ENCODE peak calls at places on chromosomes 16 and 17, in four cellular contexts. B, P, V and O are unnamed samples.

GRCh38 chr16:70390774-70391173 is 44.1 kb downstream of the DDX19A start:
- DNase-seq in B (no peak), P (no peak), V (no peak), O (peak)

GRCh38 chr17:60173304-60173807 is 23.6 kb downstream of the CA4 start:
- DNase-seq in B (no peak), P (peak), V (no peak), O (peak)

GRCh38 chr17:29357232-29357631 is 32.9 kb upstream of the TAOK1 start:
- DNase-seq in B (no peak), P (no peak), V (no peak), O (no peak)

GRCh38 chr16:3525951-3526350 is 25.1 kb downstream of the CLUAP1 start:
- DNase-seq in B (no peak), P (peak), V (no peak), O (no peak)

GRCh38 chr16:66364117-66364958 is 2.2 kb upstream of the CDH5 start:
- DNase-seq in B (peak), P (peak), V (peak), O (peak)

GRCh38 chr16:12087901-12088364 is 111.4 kb downstream of the SNX29 start:
- DNase-seq in B (no peak), P (peak), V (no peak), O (no peak)

GRCh38 chr16:23597003-23597756 is 1.1 kb upstream of the NDUFAB1 start:
- DNase-seq in B (peak), P (no peak), V (no peak), O (peak)

GRCh38 chr16:3549906-3550305 is 27.3 kb downstream of the NLRC3 start:
- DNase-seq in B (no peak), P (no peak), V (no peak), O (no peak)

GRCh38 chr17:3512512-3513171 is 36.8 kb downstream of the ASPA start:
- DNase-seq in B (peak), P (peak), V (peak), O (no peak)

GRCh38 chr16:88879788-88880055 is 13.3 kb upstream of the PABPN1L start:
- DNase-seq in B (no peak), P (no peak), V (no peak), O (no peak)

GRCh38 chr17:65222216-65222738 is 85.1 kb downstream of the RGS9 start:
- DNase-seq in B (no peak), P (no peak), V (no peak), O (peak)

GRCh38 chr16:53864819-53865491 is 161.0 kb downstream of the FTO start:
- DNase-seq in B (no peak), P (no peak), V (no peak), O (peak)

GRCh38 chr17:78766225-78766624 is 15.8 kb downstream of the CYTH1 start:
- DNase-seq in B (no peak), P (no peak), V (no peak), O (peak)

GRCh38 chr17:17698869-17699351 is 17.7 kb downstream of the RAI1 start:
- DNase-seq in B (peak), P (no peak), V (no peak), O (no peak)

GRCh38 chr16:1278456-1278855 is 22.6 kb downstream of the TPSD1 start:
- DNase-seq in B (peak), P (no peak), V (no peak), O (no peak)

GRCh38 chr16:30697264-30698138 is 1.5 kb upstream of the SRCAP start:
- DNase-seq in B (no peak), P (no peak), V (no peak), O (no peak)

GRCh38 chr17:27153005-27153404 is 140.9 kb upstream of the WSB1 start:
- DNase-seq in B (no peak), P (no peak), V (no peak), O (no peak)

GRCh38 chr17:53101706-53102105 is 721.0 kb upstream of the KIF2B start:
- DNase-seq in B (no peak), P (no peak), V (no peak), O (no peak)

GRCh38 chr16:83826146-83826913 is 18.6 kb downstream of the HSBP1 start:
- DNase-seq in B (peak), P (peak), V (peak), O (peak)

GRCh38 chr17:1006054-1006453 is 9.1 kb downstream of the TIMM22 start:
- DNase-seq in B (no peak), P (no peak), V (no peak), O (peak)

GRCh38 chr17:64174686-64175456 is 44.9 kb upstream of the ERN1 start:
- DNase-seq in B (no peak), P (no peak), V (no peak), O (peak)

GRCh38 chr17:63399856-63400255 is 46.2 kb downstream of the CYB561 start:
- DNase-seq in B (no peak), P (peak), V (no peak), O (no peak)

GRCh38 chr17:47692895-47693666 is 880 bp upstream of the TBKBP1 start:
- DNase-seq in B (no peak), P (peak), V (no peak), O (no peak)

GRCh38 chr16:87190288-87191240 is 126.6 kb downstream of the C16orf95 start:
- DNase-seq in B (no peak), P (no peak), V (no peak), O (no peak)
- TF ChIP-seq CTCF in B (no peak), P (no peak), V (no peak), O (no peak)

DNA sequence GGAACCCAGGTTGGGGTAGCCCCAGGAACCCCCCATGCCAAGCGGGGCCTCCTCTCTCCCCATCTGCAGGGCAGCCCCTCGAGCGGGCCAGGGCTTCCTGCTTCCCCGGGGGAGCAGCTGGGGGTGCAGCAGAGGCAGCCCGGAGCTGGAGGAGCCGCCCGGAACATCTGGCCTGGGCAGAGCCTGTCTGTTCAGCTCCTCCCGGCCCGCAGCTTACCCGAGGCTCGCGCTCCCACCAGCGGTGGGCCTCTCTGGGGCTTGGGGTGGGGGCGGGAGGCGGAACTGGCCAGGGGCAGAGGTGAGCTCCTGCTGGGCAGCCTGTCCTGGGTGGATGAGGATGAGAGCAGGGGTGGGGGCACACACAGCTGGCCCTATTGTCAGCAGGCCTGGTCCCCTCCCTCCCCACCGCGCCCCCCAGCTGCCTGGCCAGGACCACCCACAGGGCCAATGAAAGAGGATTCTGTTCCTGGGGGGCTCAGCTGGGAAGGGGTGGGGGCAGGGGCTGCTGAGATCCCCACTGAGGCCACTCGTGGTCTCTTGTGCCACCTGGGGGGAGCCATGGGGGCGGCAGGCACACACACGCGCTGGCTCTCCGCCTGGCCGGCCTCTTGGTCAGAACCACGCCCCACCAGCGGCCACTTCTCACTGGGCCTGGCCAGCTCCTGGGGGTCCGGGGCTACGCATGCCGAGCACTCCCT is 34.7 kb downstream of the BAHCC1 start:
- DNase-seq in B (no peak), P (no peak), V (no peak), O (no peak)
- TF ChIP-seq CTCF in B (no peak), P (no peak), V (no peak), O (no peak)

DNA sequence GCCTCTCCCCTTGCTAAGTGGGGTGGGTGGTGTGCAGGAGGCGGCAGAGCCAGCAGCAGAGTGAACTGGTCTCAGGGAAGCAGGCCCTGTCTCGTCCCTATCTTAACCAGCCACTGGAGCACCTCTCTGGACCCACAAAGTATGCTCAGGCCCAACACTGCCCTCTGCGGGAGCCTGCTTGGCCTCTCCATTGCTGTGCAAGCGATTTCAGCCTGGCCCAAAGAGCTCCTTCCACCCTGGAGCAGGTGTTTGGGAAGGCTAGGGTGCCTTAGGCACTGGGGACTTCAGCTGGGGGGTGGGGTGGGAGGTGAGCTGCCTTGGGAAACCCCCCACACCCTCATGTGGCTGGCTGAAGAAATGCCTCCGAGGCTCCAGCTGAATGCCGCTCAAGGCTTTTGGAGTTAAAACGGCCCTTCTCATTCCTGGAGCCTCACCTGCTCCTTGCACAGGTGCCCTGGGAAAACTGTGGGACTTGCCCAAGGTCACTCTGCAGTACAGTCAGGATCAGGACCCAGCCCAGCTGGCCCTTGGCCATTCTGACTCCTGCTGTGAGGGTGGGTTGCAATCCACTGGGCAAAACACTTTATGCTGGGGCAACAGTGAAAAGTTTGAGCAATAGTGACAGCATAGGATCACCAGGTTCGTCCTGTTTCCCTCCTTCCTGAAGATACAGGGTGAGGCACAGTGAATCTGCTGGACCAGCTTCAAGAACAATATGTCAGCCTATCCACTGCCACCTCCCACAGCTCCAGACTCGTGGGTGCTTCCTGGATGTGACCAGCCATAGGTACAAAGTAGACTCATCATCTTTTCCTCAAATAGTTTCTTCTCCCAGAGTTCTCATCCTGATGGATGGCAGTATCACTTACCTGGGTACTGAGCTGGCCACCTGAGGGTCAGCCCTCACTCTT is 5.9 kb upstream of the UBE2O start:
- DNase-seq in B (peak), P (no peak), V (no peak), O (peak)
- TF ChIP-seq CTCF in B (peak), P (no peak), V (peak), O (peak)

GRCh38 chr16:67432491-67432890 is 1.6 kb downstream of the HSD11B2 start:
- DNase-seq in B (no peak), P (no peak), V (no peak), O (no peak)
- TF ChIP-seq CTCF in B (no peak), P (no peak), V (no peak), O (no peak)

GRCh38 chr17:40112718-40113109 is 9.1 kb upstream of the MSL1 start:
- DNase-seq in B (no peak), P (no peak), V (no peak), O (no peak)

GRCh38 chr17:40112191-40112590 is 9.6 kb upstream of the MSL1 start:
- DNase-seq in B (no peak), P (peak), V (no peak), O (no peak)

GRCh38 chr17:40110457-40110856 is 10.1 kb upstream of the NR1D1 start:
- DNase-seq in B (no peak), P (peak), V (no peak), O (no peak)

GRCh38 chr17:40110026-40110425 is 9.6 kb upstream of the NR1D1 start:
- DNase-seq in B (no peak), P (no peak), V (no peak), O (no peak)

DNA sequence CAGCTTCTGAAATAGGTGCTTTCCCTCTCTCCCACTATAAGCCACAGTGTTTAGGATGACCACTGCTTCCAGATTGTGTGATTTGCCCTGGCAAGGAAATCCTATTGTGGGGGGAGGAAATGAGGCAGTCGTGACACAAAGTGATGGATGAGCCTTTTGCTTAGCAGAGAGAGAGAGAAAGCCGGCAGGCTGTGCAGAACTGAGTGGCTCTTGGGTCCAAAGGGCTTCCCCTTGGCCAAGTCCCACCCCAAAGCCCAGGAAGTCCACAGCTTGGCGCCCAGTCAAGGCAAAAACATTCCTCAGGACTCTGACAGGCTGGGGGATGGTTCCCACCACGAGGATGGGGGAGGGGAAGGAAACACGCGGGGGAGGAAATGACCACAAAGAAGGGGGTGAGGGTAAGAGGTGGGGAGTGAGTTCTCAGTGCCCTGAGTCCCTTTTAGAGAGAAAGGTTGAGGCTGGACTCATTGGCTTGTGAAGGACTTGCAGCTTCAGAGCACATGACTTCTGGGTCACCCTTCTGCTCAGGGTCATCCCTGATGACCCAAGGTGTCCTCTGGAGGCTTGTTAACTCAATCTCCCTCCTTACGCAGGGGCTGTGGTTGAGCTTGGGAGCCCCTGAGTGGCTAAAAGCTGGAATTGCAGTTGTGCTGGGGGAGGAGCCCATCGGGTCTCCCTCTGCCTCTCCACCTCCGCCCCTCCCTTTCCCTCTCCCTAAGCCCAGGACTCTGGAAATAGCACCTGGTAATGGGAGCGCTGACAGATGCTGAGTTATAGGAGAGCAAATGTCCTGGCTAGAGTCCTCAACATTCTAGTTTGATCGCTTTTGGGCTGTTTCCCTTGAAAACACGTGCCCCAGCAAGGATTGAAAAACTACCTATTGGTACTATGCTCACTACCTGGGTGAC is 10.3 kb upstream of the MSL1 start:
- DNase-seq in B (peak), P (peak), V (peak), O (peak)
- TF ChIP-seq CTCF in B (peak), P (no peak), V (peak), O (peak)

DNA sequence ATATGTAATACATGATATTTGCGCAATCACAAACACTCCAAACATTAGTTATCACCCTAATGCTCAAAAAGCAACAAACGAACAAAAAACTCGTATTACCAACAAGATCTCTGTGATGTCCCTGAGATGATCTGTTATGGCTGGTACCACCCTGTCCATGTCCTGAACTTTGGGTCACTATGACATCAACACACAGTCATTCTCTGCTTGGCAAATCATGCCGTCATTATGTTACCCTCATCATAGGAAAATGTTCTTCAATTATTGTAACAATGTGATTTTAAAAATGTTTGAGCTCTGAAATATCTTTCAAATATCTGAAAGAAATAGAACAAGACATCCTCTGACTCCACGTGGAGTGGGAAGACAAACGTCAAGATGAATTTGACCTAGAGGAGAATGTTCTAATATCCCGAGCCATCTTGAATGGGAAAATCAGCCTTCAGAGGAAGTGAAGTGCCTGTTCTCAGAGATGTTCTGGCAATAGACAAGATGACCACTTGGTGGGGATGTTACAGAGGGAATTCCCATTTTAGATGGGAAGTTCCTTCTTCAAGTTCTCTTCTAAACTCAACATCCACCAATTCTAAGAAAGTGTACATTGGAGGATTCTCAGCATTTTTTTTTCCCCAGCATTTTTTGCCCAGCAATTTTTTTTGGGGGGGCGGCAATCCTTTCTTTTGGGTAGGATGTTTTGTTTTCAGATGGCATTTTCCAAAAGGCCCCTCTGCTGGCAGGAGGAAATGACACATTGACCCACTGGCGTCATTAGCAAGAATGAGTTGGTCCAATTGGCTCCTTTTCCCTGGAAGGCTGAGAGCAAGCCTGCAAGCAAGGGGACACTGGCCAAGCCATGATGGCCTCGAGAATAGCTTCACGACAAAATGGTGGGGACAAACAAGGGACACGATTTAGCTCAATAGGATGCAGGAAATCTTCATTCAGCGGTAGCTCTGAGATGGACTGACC is 3.7 kb upstream of the HSD17B2 start:
- DNase-seq in B (no peak), P (no peak), V (no peak), O (peak)
- TF ChIP-seq CTCF in B (peak), P (no peak), V (peak), O (peak)

GRCh38 chr16:17461951-17462729 is 8.6 kb downstream of the XYLT1 start:
- DNase-seq in B (no peak), P (no peak), V (no peak), O (no peak)
- TF ChIP-seq CTCF in B (no peak), P (no peak), V (no peak), O (no peak)

GRCh38 chr17:68578236-68578635 is 22.9 kb downstream of the FAM20A start:
- DNase-seq in B (no peak), P (no peak), V (no peak), O (no peak)
- TF ChIP-seq CTCF in B (no peak), P (no peak), V (no peak), O (no peak)

GRCh38 chr17:67157732-67158639 is 87.0 kb downstream of the HELZ start:
- DNase-seq in B (no peak), P (no peak), V (no peak), O (peak)
- TF ChIP-seq CTCF in B (no peak), P (no peak), V (no peak), O (peak)

GRCh38 chr17:75876190-75876937 is 2.0 kb downstream of the TRIM47 start:
- DNase-seq in B (peak), P (peak), V (no peak), O (peak)
- TF ChIP-seq CTCF in B (no peak), P (no peak), V (peak), O (peak)